ENCODE peak calls at places on chromosomes 5 and 9, in ten cellular contexts. U is heart right ventricle, E is chondrocyte, Y is PC-3, H is Caki2, T is hippocampal formation, L is A549, M is fibroblast of pulmonary artery, N is activated T-helper 1 cell treated with Interleukin-2 at 50 U/mL for 16 hours, X is RPMI8226. S is an unnamed sample.

GRCh38 chr9:82101475-82101874 is 112.9 kb downstream of the SPATA31D1 start:
- DNase-seq in L (peak), M (no peak), E (no peak), H (no peak), N (no peak), X (no peak), U (no peak), Y (peak), T (no peak), S (no peak)

GRCh38 chr9:36659500-36659899 is 86.8 kb downstream of the MELK start:
- DNase-seq in U (no peak), E (no peak), H (no peak), N (no peak), T (no peak), X (peak), Y (no peak), M (no peak), L (no peak), S (no peak)

GRCh38 chr9:124188331-124189110 is 69.2 kb upstream of the NEK6 start:
- DNase-seq in X (no peak), T (no peak), E (no peak), N (no peak), U (no peak), Y (no peak), M (no peak), L (no peak), H (no peak), S (no peak)

GRCh38 chr9:104682642-104683041 is 11.7 kb upstream of the OR13D1 start:
- DNase-seq in X (peak), H (peak), N (no peak), M (peak), Y (peak), E (no peak), T (peak), L (peak), U (no peak), S (no peak)

GRCh38 chr5:111930905-111931461 is 174.0 kb upstream of the NREP start:
- DNase-seq in Y (peak), N (no peak), H (no peak), E (no peak), X (no peak), T (no peak), M (no peak), L (no peak), U (no peak), S (no peak)

GRCh38 chr5:107388111-107388861 is 282.5 kb downstream of the EFNA5 start:
- DNase-seq in M (peak), Y (peak), N (no peak), U (no peak), T (no peak), H (peak), E (no peak), X (peak), L (peak), S (no peak)

GRCh38 chr9:82865524-82865923 is 197.4 kb downstream of the RASEF start:
- DNase-seq in H (no peak), T (no peak), M (no peak), X (no peak), U (no peak), E (no peak), Y (no peak), L (no peak), N (no peak), S (no peak)

GRCh38 chr5:68683632-68684035 is 410.2 kb upstream of the SLC30A5 start:
- DNase-seq in M (peak), Y (peak), T (no peak), E (no peak), N (no peak), L (peak), H (peak), X (no peak), U (no peak), S (no peak)

GRCh38 chr5:62212648-62213047 is 93.4 kb upstream of the KIF2A start:
- DNase-seq in N (no peak), U (no peak), X (no peak), T (no peak), L (no peak), Y (no peak), M (no peak), H (no peak), E (no peak), S (no peak)

GRCh38 chr5:160970605-160971191 is 118.7 kb upstream of the ATP10B start:
- DNase-seq in T (peak), N (no peak), E (no peak), L (no peak), M (no peak), Y (no peak), H (no peak), U (no peak), X (no peak), S (no peak)

GRCh38 chr9:6029581-6029980 is 14.2 kb upstream of the RANBP6 start:
- DNase-seq in M (peak), E (no peak), X (no peak), L (no peak), N (no peak), T (no peak), Y (no peak), U (no peak), H (no peak), S (no peak)

GRCh38 chr5:179378441-179379271 is 33.4 kb upstream of the ADAMTS2 start:
- DNase-seq in E (peak), M (peak), L (no peak), Y (no peak), X (no peak), H (no peak), U (no peak), N (no peak), T (no peak), S (no peak)

GRCh38 chr5:1009359-1010180 is 968 bp downstream of the NKD2 start:
- DNase-seq in T (no peak), X (peak), Y (no peak), N (no peak), L (no peak), H (no peak), M (no peak), E (peak), U (peak), S (no peak)

GRCh38 chr5:119439140-119439625 is 13.1 kb upstream of the HSD17B4 start:
- DNase-seq in X (peak), U (no peak), L (peak), E (no peak), T (no peak), H (peak), Y (no peak), N (no peak), M (no peak), S (no peak)

GRCh38 chr5:34538026-34538672 is 118.0 kb upstream of the RAI14 start:
- DNase-seq in E (no peak), T (no peak), N (no peak), X (no peak), H (no peak), Y (peak), L (no peak), U (no peak), M (peak), S (no peak)

GRCh38 chr5:143738415-143739401 is 73.3 kb upstream of the HMHB1 start:
- DNase-seq in U (no peak), X (no peak), E (no peak), L (no peak), N (no peak), M (no peak), H (peak), Y (no peak), T (no peak), S (no peak)